ENCODE peak calls at places on chromosomes 1 and 21, in four cellular contexts. C is upper lobe of right lung, D is tibial artery, E is astrocyte of the cerebellum. O is an unnamed sample.

GRCh38 chr1:19484338-19484792 is 974 bp downstream of the CAPZB start:
- DNase-seq in C (peak), D (peak), E (no peak), O (no peak)

GRCh38 chr1:243311809-243312208 is 56.0 kb downstream of the SDCCAG8 start:
- DNase-seq in C (no peak), D (no peak), E (no peak), O (no peak)

GRCh38 chr1:203046984-203047630 is 20.8 kb downstream of the PPFIA4 start:
- DNase-seq in C (no peak), D (no peak), E (peak), O (peak)

GRCh38 chr1:28232558-28233263 is at the start of gene DNAJC8:
- DNase-seq in C (peak), D (peak), E (peak), O (no peak)

GRCh38 chr1:213989071-213989739 is 1.4 kb downstream of the PROX1 start:
- DNase-seq in C (no peak), D (no peak), E (no peak), O (no peak)

GRCh38 chr1:94602312-94602711 is 60.8 kb upstream of the F3 start:
- DNase-seq in C (peak), D (no peak), E (peak), O (no peak)

GRCh38 chr1:185960377-185961151 is 226.4 kb downstream of the HMCN1 start:
- DNase-seq in C (no peak), D (peak), E (no peak), O (peak)

GRCh38 chr1:158078569-158079080 is 85.2 kb downstream of the KIRREL1 start:
- DNase-seq in C (no peak), D (no peak), E (no peak), O (no peak)

GRCh38 chr1:213783898-213784297 is 203.9 kb upstream of the PROX1 start:
- DNase-seq in C (no peak), D (no peak), E (no peak), O (no peak)

GRCh38 chr1:1291023-1291528 is 10.8 kb downstream of the SCNN1D start:
- DNase-seq in C (no peak), D (no peak), E (no peak), O (no peak)

GRCh38 chr1:30748098-30748698 is 9.4 kb downstream of the LAPTM5 start:
- DNase-seq in C (no peak), D (no peak), E (no peak), O (no peak)
- H3K4me3 ChIP-seq in C (no peak), D (no peak), E (no peak), O (no peak)

GRCh38 chr1:231993968-231994455 is 367.4 kb downstream of the DISC1 start:
- DNase-seq in C (no peak), D (no peak), E (no peak), O (no peak)
- TF ChIP-seq CTCF in C (no peak), D (no peak), E (no peak), O (no peak)

DNA sequence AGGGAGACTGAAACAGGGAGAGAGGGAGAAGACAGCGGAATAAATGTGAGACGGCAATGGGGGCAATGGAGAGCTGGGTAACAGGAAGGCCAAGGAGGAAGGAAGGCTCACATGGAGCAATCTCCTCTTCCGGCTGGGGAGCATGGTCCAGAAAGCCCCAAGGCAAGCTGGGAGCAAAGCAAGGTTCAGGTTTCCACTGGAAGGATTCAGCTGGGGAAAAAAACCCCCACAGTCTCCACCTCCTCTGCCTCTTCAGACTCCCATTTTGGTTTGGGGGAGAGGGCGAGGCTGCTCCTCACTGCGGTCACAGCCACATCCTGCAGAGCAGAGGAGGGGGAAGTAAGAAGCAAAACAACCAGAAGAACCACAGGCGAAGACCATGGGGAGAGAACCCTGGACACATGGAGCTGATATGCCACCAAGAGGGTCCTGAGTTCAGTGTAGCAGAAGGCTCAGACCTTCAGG is 650 bp downstream of the TNFAIP8L2 start:
- DNase-seq in C (peak), D (no peak), E (no peak), O (no peak)
- H3K4me3 ChIP-seq in C (peak), D (peak), E (no peak), O (no peak)

GRCh38 chr21:42541174-42541573 is 27.5 kb downstream of the SLC37A1 start:
- DNase-seq in C (peak), D (no peak), E (no peak), O (no peak)

GRCh38 chr21:42538479-42539275 is 25.0 kb downstream of the SLC37A1 start:
- DNase-seq in C (peak), D (no peak), E (no peak), O (no peak)

GRCh38 chr21:42540396-42540795 is 26.7 kb downstream of the SLC37A1 start:
- DNase-seq in C (peak), D (no peak), E (no peak), O (no peak)

GRCh38 chr21:42539342-42539741 is 25.7 kb downstream of the SLC37A1 start:
- DNase-seq in C (peak), D (no peak), E (no peak), O (no peak)

DNA sequence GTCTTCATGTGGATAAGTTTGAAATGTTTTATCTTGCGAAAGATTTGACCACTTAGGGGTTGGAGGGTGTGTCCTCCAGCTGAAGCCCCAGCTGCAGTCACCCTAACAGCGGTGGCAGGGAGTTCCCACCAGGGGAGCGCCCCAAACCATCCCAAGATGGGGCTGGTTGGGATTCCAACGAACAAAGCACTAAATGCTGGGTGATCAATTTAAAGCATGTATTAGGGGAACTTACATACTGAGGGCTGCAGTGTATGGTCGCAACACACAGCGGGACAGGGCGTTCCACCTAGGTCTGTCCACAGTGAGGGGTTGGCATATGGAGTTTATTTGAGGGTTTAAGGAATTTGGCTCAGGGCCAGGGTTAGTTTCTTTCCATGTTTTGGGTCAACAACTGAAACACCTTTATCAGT is 26.3 kb downstream of the SLC37A1 start:
- DNase-seq in C (peak), D (no peak), E (no peak), O (no peak)
- TF ChIP-seq CTCF in C (no peak), D (no peak), E (no peak), O (no peak)

GRCh38 chr1:42686418-42686817 is 4.2 kb downstream of the YBX1 start:
- DNase-seq in C (no peak), D (no peak), E (no peak), O (no peak)
- H3K4me3 ChIP-seq in C (no peak), D (no peak), E (no peak), O (no peak)

GRCh38 chr1:152585586-152585985 is 5.3 kb upstream of the LCE3D start:
- DNase-seq in C (no peak), D (no peak), E (no peak), O (no peak)
- TF ChIP-seq CTCF in C (no peak), D (no peak), E (no peak), O (no peak)

GRCh38 chr1:228809621-228810313 is 74.5 kb downstream of the RHOU start:
- DNase-seq in C (no peak), D (no peak), E (no peak), O (no peak)
- H3K4me3 ChIP-seq in C (no peak), D (no peak), E (no peak), O (no peak)

GRCh38 chr1:46622341-46622740 is 5.7 kb upstream of the MOB3C start:
- DNase-seq in C (no peak), D (peak), E (no peak), O (no peak)
- TF ChIP-seq CTCF in C (peak), D (peak), E (peak), O (peak)